ENCODE peak calls at places on chromosomes 7 and 10, in four cellular contexts. M, W, K and R are unnamed samples.

GRCh38 chr10:586151-586550 is 103.3 kb downstream of the DIP2C start:
- DNase-seq in M (no peak), K (no peak), W (no peak), R (no peak)

GRCh38 chr10:53827261-53827660 is 973.8 kb downstream of the PCDH15 start:
- DNase-seq in M (no peak), K (no peak), W (no peak), R (no peak)

GRCh38 chr10:3668961-3669330 is 116.1 kb downstream of the KLF6 start:
- DNase-seq in W (no peak), M (no peak), K (no peak), R (no peak)

GRCh38 chr10:98673156-98673765 is 226.5 kb upstream of the HPS1 start:
- DNase-seq in K (no peak), W (no peak), M (no peak), R (no peak)

GRCh38 chr7:11787534-11787933 is 44.5 kb downstream of the THSD7A start:
- DNase-seq in W (no peak), M (no peak), K (no peak), R (no peak)

GRCh38 chr10:29948971-29949370 is 110.4 kb downstream of the JCAD start:
- DNase-seq in K (no peak), W (no peak), M (no peak), R (no peak)

GRCh38 chr7:47535033-47535703 is 46.7 kb downstream of the TNS3 start:
- DNase-seq in K (peak), W (no peak), M (no peak), R (no peak)

GRCh38 chr10:79277579-79277978 is 69.7 kb upstream of the PPIF start:
- DNase-seq in W (no peak), K (no peak), M (no peak), R (no peak)

GRCh38 chr10:132351611-132352010 is 19.6 kb downstream of the LRRC27 start:
- DNase-seq in M (no peak), K (no peak), W (no peak), R (no peak)

GRCh38 chr10:2980791-2981360 is 86.5 kb upstream of the PFKP start:
- DNase-seq in W (no peak), M (no peak), K (no peak), R (no peak)

GRCh38 chr7:40726559-40726958 is 591.8 kb downstream of the SUGCT start:
- DNase-seq in K (no peak), W (no peak), M (no peak), R (no peak)

GRCh38 chr10:43689955-43690771 is 41.5 kb upstream of the ZNF32 start:
- DNase-seq in M (no peak), K (peak), W (peak), R (no peak)

GRCh38 chr7:99451936-99452335 is 13.2 kb downstream of the CPSF4 start:
- DNase-seq in M (no peak), K (no peak), W (no peak), R (no peak)

GRCh38 chr7:4724648-4725013 is 42.5 kb downstream of the FOXK1 start:
- DNase-seq in K (peak), W (no peak), M (no peak), R (no peak)

GRCh38 chr10:80081026-80081425 is 2.6 kb downstream of the TMEM254 start:
- DNase-seq in M (no peak), K (no peak), W (no peak), R (no peak)

GRCh38 chr7:96527133-96527827 is 182.4 kb downstream of the SEM1 start:
- DNase-seq in W (no peak), M (no peak), K (no peak), R (no peak)

GRCh38 chr10:44911951-44912350 is 814 bp downstream of the TMEM72 start:
- DNase-seq in W (no peak), M (no peak), K (no peak), R (no peak)

GRCh38 chr10:130226012-130226411 is 89.8 kb downstream of the GLRX3 start:
- DNase-seq in M (no peak), K (no peak), W (no peak), R (no peak)

GRCh38 chr7:45181286-45181960 is 23.8 kb downstream of the RAMP3 start:
- DNase-seq in K (no peak), W (no peak), M (no peak), R (no peak)

GRCh38 chr10:38156416-38157269 is 62.5 kb downstream of the ZNF37A start:
- DNase-seq in W (no peak), M (no peak), K (no peak), R (no peak)

GRCh38 chr7:134108803-134109202 is 18.3 kb upstream of the LRGUK start:
- DNase-seq in W (no peak), K (no peak), M (no peak), R (no peak)

GRCh38 chr7:135718794-135719436 is 9.1 kb downstream of the SLC13A4 start:
- DNase-seq in M (no peak), W (no peak), K (no peak), R (no peak)

GRCh38 chr7:137343483-137343841 is at the start of gene PTN:
- DNase-seq in K (no peak), M (peak), W (no peak), R (no peak)

GRCh38 chr7:34333925-34334324 is 324.1 kb upstream of the NPSR1 start:
- DNase-seq in M (no peak), K (no peak), W (no peak), R (no peak)

GRCh38 chr7:154842608-154843007 is 160.3 kb downstream of the PAXIP1 start:
- DNase-seq in K (no peak), W (no peak), M (no peak), R (no peak)

GRCh38 chr7:104207731-104208420 is at the start of gene ORC5:
- DNase-seq in K (peak), W (peak), M (peak), R (peak)

GRCh38 chr7:128843938-128844621 is 13.9 kb downstream of the FLNC start:
- DNase-seq in M (no peak), K (no peak), W (no peak), R (no peak)

GRCh38 chr7:56291-56913 is 136.0 kb upstream of the FAM20C start:
- DNase-seq in W (no peak), M (no peak), K (no peak), R (no peak)

GRCh38 chr7:103751476-103751875 is 238.0 kb downstream of the RELN start:
- DNase-seq in K (no peak), M (no peak), W (no peak), R (no peak)

DNA sequence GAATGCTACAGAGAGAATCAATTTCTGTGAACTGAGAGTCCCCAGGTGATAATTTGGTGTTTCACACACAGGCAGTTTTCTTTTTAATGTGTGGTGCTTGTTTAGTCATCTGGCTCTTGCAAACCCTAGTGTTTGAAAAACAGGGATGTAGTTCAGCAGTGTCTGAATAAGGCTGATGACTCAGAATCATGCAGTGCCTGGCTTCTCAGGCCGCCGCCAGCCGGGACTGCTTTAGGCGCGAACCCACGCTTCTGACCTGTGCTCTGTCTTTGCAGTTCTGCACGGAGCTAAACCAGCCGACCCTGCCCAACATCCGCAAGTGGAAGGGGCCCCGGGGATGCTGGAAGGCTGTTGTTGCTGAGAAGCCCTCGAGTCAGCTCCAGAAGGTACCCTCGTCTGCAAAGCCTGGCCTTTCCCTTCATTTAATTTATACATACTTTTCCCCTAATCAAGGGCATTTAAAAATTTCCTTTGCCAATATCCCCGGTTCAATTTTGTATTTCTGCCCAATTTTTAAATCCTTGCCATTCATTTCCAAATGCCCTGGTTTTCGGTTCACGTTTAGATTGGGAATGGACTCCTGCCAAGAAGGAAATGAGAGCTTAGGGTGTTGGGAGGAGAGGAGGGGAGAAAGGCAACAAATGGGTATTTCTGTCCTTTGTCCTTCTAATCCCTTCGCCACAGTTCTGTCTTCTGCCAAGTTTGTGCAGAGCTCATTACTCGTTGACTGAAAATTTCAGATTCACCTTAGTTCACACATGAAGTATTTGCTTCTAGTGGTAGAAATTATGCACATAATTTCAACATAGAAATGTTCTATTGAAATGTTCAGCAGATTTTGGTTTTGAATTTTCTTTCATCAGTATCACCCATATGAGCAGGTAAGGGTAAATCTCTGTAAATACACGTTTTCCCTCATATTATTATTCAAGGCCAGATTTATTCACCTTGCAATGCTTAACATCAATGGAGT is 108.5 kb upstream of the ANLN start:
- DNase-seq in K (no peak), M (no peak), W (no peak), R (no peak)
- TF ChIP-seq BRCA1 in K (no peak), M (no peak), W (no peak), R (no peak)

DNA sequence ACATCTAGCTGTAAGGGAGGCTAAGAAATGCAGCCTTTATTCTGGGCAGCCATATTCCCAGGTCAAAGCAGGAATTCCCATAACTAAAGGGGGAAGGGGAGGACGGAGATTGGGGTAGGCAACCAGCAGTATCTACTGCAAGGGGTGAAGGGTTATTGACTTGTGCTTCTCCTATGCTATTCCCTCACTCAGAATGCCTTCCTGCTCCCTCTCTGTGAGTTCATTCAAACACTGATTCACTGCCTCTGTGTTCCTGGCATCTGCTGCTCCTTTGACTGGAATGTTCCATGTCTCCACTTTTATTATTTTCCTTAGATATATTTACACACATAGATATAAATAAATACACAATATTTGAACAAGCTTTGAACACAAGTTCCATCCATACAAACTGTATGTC is 11.1 kb downstream of the HTR7 start:
- DNase-seq in W (no peak), K (no peak), M (no peak), R (no peak)
- TF ChIP-seq BRCA1 in W (no peak), K (no peak), M (no peak), R (no peak)

GRCh38 chr10:33478675-33479125 is 144.2 kb upstream of the NRP1 start:
- DNase-seq in M (no peak), W (no peak), K (no peak), R (no peak)
- TF ChIP-seq BRCA1 in M (no peak), W (no peak), K (no peak), R (no peak)

GRCh38 chr7:38199154-38199553 is 21.1 kb downstream of the STARD3NL start:
- DNase-seq in M (no peak), K (no peak), W (no peak), R (no peak)
- TF ChIP-seq BRCA1 in M (no peak), K (no peak), W (no peak), R (no peak)

GRCh38 chr7:79495544-79496272 is 42.2 kb upstream of the MAGI2 start:
- DNase-seq in M (no peak), W (no peak), K (no peak), R (no peak)
- TF ChIP-seq BRCA1 in M (no peak), W (no peak), K (no peak), R (no peak)

DNA sequence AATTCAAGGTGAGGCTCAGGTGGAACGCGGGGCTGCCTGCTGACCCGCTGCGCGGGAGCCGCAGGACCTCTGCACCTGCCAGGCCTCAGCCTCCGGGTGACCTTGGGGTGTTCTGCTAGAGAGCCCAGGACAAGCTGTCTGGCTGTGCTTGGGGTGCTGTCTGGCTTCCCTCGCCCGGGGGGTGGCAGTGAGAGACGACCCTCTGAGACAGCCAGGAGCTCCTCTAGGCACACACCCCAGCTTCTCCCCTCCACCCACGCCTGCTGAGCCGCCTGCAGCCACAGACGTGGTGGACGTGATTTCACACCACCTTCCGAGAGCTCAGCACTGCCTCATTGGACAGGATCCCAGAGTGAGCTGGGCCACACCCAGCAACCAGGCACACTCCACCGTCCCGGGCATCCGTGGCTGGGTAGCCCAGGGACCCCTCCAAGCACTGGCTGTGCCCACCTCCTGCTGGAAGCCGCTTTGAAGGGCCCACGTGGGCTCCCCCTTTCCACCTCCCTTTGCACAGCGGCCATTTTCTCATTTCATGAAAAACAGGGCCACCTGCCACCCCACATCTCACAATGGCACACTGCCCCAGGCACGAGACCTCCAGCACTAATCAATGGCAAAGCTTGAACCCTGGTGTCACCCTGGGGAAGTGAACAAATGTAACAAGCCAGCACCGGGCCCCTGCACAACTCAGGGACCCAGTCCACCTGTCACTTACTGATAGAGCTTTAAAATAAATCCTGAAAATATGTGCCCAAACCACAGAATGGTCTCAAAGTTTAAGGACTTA is 35.0 kb downstream of the ZFAND2A start:
- DNase-seq in K (no peak), M (no peak), W (no peak), R (no peak)
- TF ChIP-seq BRCA1 in K (no peak), M (no peak), W (no peak), R (no peak)

GRCh38 chr10:17771027-17771426 is 19.0 kb downstream of the TMEM236 start:
- DNase-seq in W (no peak), M (no peak), K (no peak), R (no peak)
- TF ChIP-seq BRCA1 in W (no peak), M (no peak), K (no peak), R (no peak)

GRCh38 chr7:32500922-32501341 is 5.6 kb downstream of the AVL9 start:
- DNase-seq in K (no peak), M (no peak), W (no peak), R (no peak)
- TF ChIP-seq BRCA1 in K (no peak), M (no peak), W (no peak), R (no peak)

GRCh38 chr7:27079234-27079975 is 16.4 kb downstream of the HOXA1 start:
- DNase-seq in W (no peak), K (no peak), M (no peak), R (no peak)

GRCh38 chr7:27088002-27088931 is 7.5 kb downstream of the HOXA1 start:
- DNase-seq in K (no peak), W (no peak), M (no peak), R (no peak)

GRCh38 chr7:27082171-27082570 is 13.6 kb downstream of the HOXA1 start:
- DNase-seq in W (no peak), M (no peak), K (no peak), R (no peak)

GRCh38 chr7:27080844-27081423 is 14.9 kb downstream of the HOXA1 start:
- DNase-seq in W (no peak), K (peak), M (no peak), R (no peak)

DNA sequence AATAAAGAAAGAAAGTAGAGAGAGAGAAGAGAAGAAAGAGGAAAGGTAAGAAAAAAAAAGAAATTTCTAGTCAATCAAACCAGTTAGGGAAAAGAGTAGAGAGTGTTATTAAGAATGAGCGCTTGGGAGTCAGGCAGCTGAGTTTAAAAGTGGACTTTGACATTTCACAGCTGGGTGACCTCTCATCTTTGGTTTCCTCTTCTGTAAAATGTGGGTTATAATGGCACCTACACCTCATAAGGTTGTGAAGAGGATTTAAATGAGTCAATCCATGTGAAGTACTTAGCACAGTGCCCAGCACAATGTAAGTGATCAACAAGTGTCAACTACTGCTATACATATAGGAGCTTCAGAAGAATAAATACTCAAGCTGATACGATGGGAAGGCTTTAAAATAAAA is 12.2 kb downstream of the HOXA1 start:
- DNase-seq in W (no peak), M (no peak), K (no peak), R (peak)
- TF ChIP-seq BRCA1 in W (no peak), M (no peak), K (no peak), R (no peak)